ENCODE peak calls at places on chromosomes 7 and 10, in eight cellular contexts. G is astrocyte; C is psoas muscle; D is neuronal stem cell; N is OCI-LY7; S is A673; V is pancreas; R is CD8-positive, alpha-beta memory T cell. K is an unnamed sample.

GRCh38 chr10:91219371-91220193 is 881 bp upstream of the PCGF5 start:
- DNase-seq in G (no peak), C (no peak), D (no peak), N (no peak), S (no peak), V (no peak), R (no peak), K (no peak)

GRCh38 chr10:20147679-20148078 is 331.4 kb downstream of the PLXDC2 start:
- DNase-seq in G (no peak), C (no peak), D (peak), N (no peak), S (peak), V (no peak), R (no peak), K (no peak)

GRCh38 chr10:16902606-16903005 is 85.4 kb upstream of the RSU1 start:
- DNase-seq in G (no peak), C (no peak), D (no peak), N (no peak), S (no peak), V (no peak), R (no peak), K (no peak)

GRCh38 chr7:36161996-36162395 is 8.9 kb downstream of the EEPD1 start:
- DNase-seq in G (peak), C (no peak), D (no peak), N (no peak), S (peak), V (no peak), R (no peak), K (no peak)

GRCh38 chr7:341841-342638 is 52.1 kb downstream of the FOXL3 start:
- DNase-seq in G (no peak), C (peak), D (no peak), N (no peak), S (no peak), V (peak), R (no peak), K (peak)

GRCh38 chr7:151384776-151385625 is 24.8 kb downstream of the WDR86 start:
- DNase-seq in G (no peak), C (peak), D (no peak), N (no peak), S (no peak), V (no peak), R (peak), K (no peak)

GRCh38 chr7:908159-908918 is 32.0 kb downstream of the GET4 start:
- DNase-seq in G (no peak), C (no peak), D (no peak), N (no peak), S (no peak), V (no peak), R (peak), K (no peak)

GRCh38 chr7:157440346-157441022 is 103.7 kb downstream of the DNAJB6 start:
- DNase-seq in G (no peak), C (peak), D (no peak), N (peak), S (no peak), V (no peak), R (no peak), K (no peak)

GRCh38 chr7:47284691-47285246 is 297.1 kb downstream of the TNS3 start:
- DNase-seq in G (no peak), C (no peak), D (no peak), N (no peak), S (no peak), V (no peak), R (no peak), K (no peak)

GRCh38 chr10:123154943-123155505 is 822 bp downstream of the BUB3 start:
- DNase-seq in G (peak), C (no peak), D (no peak), N (no peak), S (no peak), V (no peak), R (no peak), K (no peak)

GRCh38 chr10:28120043-28120749 is 121.3 kb upstream of the ODAD2 start:
- DNase-seq in G (no peak), C (no peak), D (no peak), N (no peak), S (peak), V (peak), R (no peak), K (no peak)

GRCh38 chr7:72362246-72362645 is 49.9 kb downstream of the CALN1 start:
- DNase-seq in G (no peak), C (no peak), D (no peak), N (no peak), S (no peak), V (no peak), R (no peak), K (no peak)

GRCh38 chr7:17523813-17524741 is 225.6 kb downstream of the AHR start:
- DNase-seq in G (peak), C (no peak), D (no peak), N (no peak), S (no peak), V (peak), R (no peak), K (no peak)

GRCh38 chr10:114691442-114691941 is 33.4 kb upstream of the ABLIM1 start:
- DNase-seq in G (peak), C (no peak), D (no peak), N (no peak), S (peak), V (no peak), R (no peak), K (no peak)

GRCh38 chr7:34156336-34156735 is 251.0 kb downstream of the BMPER start:
- DNase-seq in G (peak), C (no peak), D (no peak), N (no peak), S (no peak), V (no peak), R (no peak), K (no peak)

GRCh38 chr10:94251098-94251497 is 111.6 kb downstream of the NOC3L start:
- DNase-seq in G (no peak), C (no peak), D (no peak), N (no peak), S (no peak), V (no peak), R (no peak), K (no peak)

GRCh38 chr10:27742926-27743735 is 2.5 kb downstream of the MKX start:
- DNase-seq in G (no peak), C (peak), D (no peak), N (no peak), S (peak), V (no peak), R (no peak), K (no peak)

GRCh38 chr10:132232553-132232949 is 45.8 kb downstream of the DPYSL4 start:
- DNase-seq in G (no peak), C (no peak), D (no peak), N (peak), S (no peak), V (no peak), R (no peak), K (no peak)

GRCh38 chr10:22087365-22087738 is 83.8 kb upstream of the DNAJC1 start:
- DNase-seq in G (no peak), C (no peak), D (no peak), N (no peak), S (no peak), V (no peak), R (no peak), K (no peak)

GRCh38 chr10:122336332-122336731 is 38.2 kb upstream of the PLEKHA1 start:
- DNase-seq in G (no peak), C (no peak), D (no peak), N (no peak), S (no peak), V (no peak), R (no peak), K (no peak)

DNA sequence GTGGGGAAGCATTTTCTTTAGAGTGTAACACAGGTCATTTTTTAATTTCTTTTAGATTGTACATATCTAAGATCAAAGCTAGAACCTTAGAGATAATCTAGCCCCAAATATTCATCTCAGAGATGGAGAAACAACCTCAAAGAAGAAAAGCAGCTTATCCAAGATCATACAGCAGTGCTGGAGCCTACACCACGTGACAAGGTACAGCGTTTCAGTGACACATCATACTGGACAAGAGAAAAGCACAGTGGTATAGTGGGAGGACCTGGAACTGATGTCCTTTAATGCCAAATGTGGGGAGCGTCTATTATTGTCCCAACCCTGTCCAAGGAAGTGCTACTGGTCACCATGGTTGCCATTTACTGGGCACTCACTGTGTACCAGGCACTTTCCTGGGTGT is 445.8 kb downstream of the RPS24 start:
- DNase-seq in G (no peak), C (no peak), D (no peak), N (no peak), S (no peak), V (no peak), R (no peak), K (no peak)
- H3K27ac ChIP-seq in G (no peak), C (no peak), D (no peak), N (no peak), S (no peak), V (no peak), R (no peak), K (no peak)

DNA sequence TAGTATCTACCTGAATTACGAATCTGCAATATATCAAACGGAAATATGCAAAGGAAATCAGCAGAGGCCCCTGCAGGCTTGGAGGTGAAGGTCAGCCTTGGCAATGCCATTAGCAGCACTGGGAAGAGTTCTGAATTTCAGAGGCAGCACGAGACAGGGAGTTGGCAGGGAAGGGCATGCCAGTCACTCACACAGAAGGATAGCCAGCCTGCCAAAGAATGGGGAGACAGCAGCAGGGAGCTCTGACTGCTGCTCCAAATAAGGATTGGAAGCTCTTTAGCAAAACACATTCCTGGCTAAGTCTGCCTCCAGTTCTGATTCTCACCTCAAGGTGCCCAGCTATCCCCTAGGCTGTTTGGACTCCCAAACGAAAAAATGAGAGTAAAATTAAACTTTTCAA is 188.0 kb downstream of the PDE1C start:
- DNase-seq in G (no peak), C (peak), D (no peak), N (no peak), S (peak), V (no peak), R (no peak), K (no peak)
- H3K27ac ChIP-seq in G (no peak), C (no peak), D (no peak), N (no peak), S (no peak), V (no peak), R (no peak), K (no peak)

GRCh38 chr10:29470355-29470705 is 164.4 kb downstream of the SVIL start:
- DNase-seq in G (no peak), C (peak), D (peak), N (peak), S (peak), V (no peak), R (no peak), K (no peak)
- H3K27ac ChIP-seq in G (no peak), C (peak), D (no peak), N (no peak), S (peak), V (no peak), R (no peak), K (no peak)

DNA sequence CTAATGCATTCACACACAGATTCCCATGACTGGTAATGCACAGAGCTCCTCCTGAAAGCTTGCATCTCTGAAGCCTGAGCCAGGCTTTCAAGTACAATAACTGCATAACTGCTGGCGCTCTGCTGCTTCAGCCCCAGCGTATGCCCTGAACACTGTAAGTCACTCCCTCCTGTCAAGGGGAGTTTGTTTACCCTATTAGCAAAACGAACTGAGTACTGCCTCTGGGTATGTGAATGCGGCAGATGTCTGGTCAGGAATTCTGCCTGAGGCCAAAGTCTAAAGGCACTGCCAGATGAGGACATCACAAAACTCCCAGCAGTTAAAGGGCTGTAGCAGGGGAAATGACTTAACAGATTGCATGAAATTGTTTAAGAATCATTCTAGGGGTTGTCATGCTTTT is 97.7 kb downstream of the NRCAM start:
- DNase-seq in G (peak), C (no peak), D (no peak), N (no peak), S (no peak), V (peak), R (no peak), K (no peak)
- H3K27ac ChIP-seq in G (peak), C (no peak), D (no peak), N (no peak), S (no peak), V (peak), R (no peak), K (no peak)

GRCh38 chr7:93890464-93891068 is at the start of gene TFPI2:
- DNase-seq in G (peak), C (no peak), D (peak), N (no peak), S (peak), V (peak), R (no peak), K (no peak)

GRCh38 chr7:93889261-93889660 is 1.3 kb downstream of the TFPI2 start:
- DNase-seq in G (peak), C (no peak), D (no peak), N (no peak), S (no peak), V (no peak), R (no peak), K (no peak)

GRCh38 chr7:93894966-93895650 is 4.6 kb upstream of the TFPI2 start:
- DNase-seq in G (peak), C (no peak), D (no peak), N (no peak), S (no peak), V (no peak), R (no peak), K (no peak)

GRCh38 chr7:93894426-93894825 is 3.9 kb upstream of the TFPI2 start:
- DNase-seq in G (peak), C (no peak), D (no peak), N (no peak), S (no peak), V (no peak), R (no peak), K (no peak)

DNA sequence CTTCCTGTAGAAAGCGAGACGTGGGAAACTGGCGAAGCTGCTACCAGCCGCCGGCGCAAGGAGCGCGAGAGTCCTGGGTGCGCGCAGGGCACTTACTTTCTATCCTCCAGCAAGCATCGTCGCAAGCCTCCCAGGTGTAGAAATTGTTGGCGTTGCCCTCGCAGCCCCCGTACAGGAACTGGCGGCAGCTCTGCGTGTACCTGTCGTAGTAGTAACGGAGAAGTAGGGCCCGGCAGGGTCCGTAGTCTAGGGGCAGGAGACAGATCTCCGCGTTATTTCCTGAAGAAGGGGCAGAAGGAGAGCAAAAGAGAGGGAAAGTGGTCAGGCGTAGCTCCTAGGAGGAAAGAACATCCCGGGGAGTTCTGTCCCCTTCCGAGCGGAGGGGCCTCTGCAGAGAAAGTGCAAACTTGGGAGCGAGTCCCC is 501 bp downstream of the TFPI2 start:
- DNase-seq in G (peak), C (peak), D (peak), N (no peak), S (peak), V (peak), R (no peak), K (no peak)
- H3K27ac ChIP-seq in G (peak), C (no peak), D (no peak), N (no peak), S (no peak), V (peak), R (no peak), K (no peak)

K was measured in caudate nucleus.